ENCODE peak calls at places on chromosome 20, in six cellular contexts. One of them, this sample, is unnamed.

GRCh38 chr20:25459916-25460590 is 52.6 kb downstream of the GINS1 start:
- DNase-seq in lower lobe of right lung: no peak
- DNase-seq in upper lobe of right lung: no peak
- DNase-seq in CD8-positive, alpha-beta memory T cell: no peak
- DNase-seq in left ventricle myocardium inferior: no peak
- DNase-seq in cardiac muscle cell: no peak
- DNase-seq in this sample: no peak

GRCh38 chr20:1286267-1287036 is 20.4 kb downstream of the SNPH start:
- DNase-seq in lower lobe of right lung: no peak
- DNase-seq in cardiac muscle cell: no peak
- DNase-seq in CD8-positive, alpha-beta memory T cell: no peak
- DNase-seq in left ventricle myocardium inferior: no peak
- DNase-seq in upper lobe of right lung: no peak
- DNase-seq in this sample: no peak

GRCh38 chr20:51373713-51374481 is 168.6 kb downstream of the NFATC2 start:
- DNase-seq in upper lobe of right lung: peak; percentile 64
- DNase-seq in left ventricle myocardium inferior: no peak
- DNase-seq in lower lobe of right lung: no peak
- DNase-seq in CD8-positive, alpha-beta memory T cell: no peak
- DNase-seq in cardiac muscle cell: peak; percentile 73
- DNase-seq in this sample: peak; percentile 83

GRCh38 chr20:46978871-46979536 is 84.4 kb downstream of the EYA2 start:
- DNase-seq in left ventricle myocardium inferior: peak; percentile 23
- DNase-seq in CD8-positive, alpha-beta memory T cell: no peak
- DNase-seq in upper lobe of right lung: no peak
- DNase-seq in cardiac muscle cell: peak; percentile 12
- DNase-seq in lower lobe of right lung: no peak
- DNase-seq in this sample: no peak

GRCh38 chr20:15042723-15043122 is 705.3 kb upstream of the FLRT3 start:
- DNase-seq in left ventricle myocardium inferior: no peak
- DNase-seq in cardiac muscle cell: no peak
- DNase-seq in CD8-positive, alpha-beta memory T cell: no peak
- DNase-seq in lower lobe of right lung: no peak
- DNase-seq in upper lobe of right lung: no peak
- DNase-seq in this sample: no peak

GRCh38 chr20:24977336-24977735 is 15.2 kb downstream of the APMAP start:
- DNase-seq in left ventricle myocardium inferior: no peak
- DNase-seq in upper lobe of right lung: no peak
- DNase-seq in cardiac muscle cell: no peak
- DNase-seq in lower lobe of right lung: no peak
- DNase-seq in CD8-positive, alpha-beta memory T cell: no peak
- DNase-seq in this sample: no peak

GRCh38 chr20:41436679-41437078 is 70.1 kb upstream of the EMILIN3 start:
- DNase-seq in lower lobe of right lung: no peak
- DNase-seq in cardiac muscle cell: no peak
- DNase-seq in CD8-positive, alpha-beta memory T cell: no peak
- DNase-seq in left ventricle myocardium inferior: no peak
- DNase-seq in upper lobe of right lung: no peak
- DNase-seq in this sample: no peak

GRCh38 chr20:33570743-33571142 is 80.8 kb downstream of the CBFA2T2 start:
- DNase-seq in CD8-positive, alpha-beta memory T cell: no peak
- DNase-seq in lower lobe of right lung: no peak
- DNase-seq in left ventricle myocardium inferior: no peak
- DNase-seq in upper lobe of right lung: no peak
- DNase-seq in cardiac muscle cell: peak; percentile 26
- DNase-seq in this sample: no peak

GRCh38 chr20:32454164-32455145 is 96.3 kb downstream of the ASXL1 start:
- DNase-seq in upper lobe of right lung: peak; percentile 58
- DNase-seq in left ventricle myocardium inferior: peak; percentile 10
- DNase-seq in cardiac muscle cell: no peak
- DNase-seq in CD8-positive, alpha-beta memory T cell: no peak
- DNase-seq in lower lobe of right lung: no peak
- DNase-seq in this sample: peak; percentile 50

GRCh38 chr20:17871181-17871580 is 97.4 kb downstream of the SNX5 start:
- DNase-seq in lower lobe of right lung: no peak
- DNase-seq in CD8-positive, alpha-beta memory T cell: no peak
- DNase-seq in cardiac muscle cell: no peak
- DNase-seq in left ventricle myocardium inferior: no peak
- DNase-seq in upper lobe of right lung: no peak
- DNase-seq in this sample: no peak

GRCh38 chr20:34824861-34825529 is 456 bp downstream of the NCOA6 start:
- DNase-seq in CD8-positive, alpha-beta memory T cell: peak; percentile 61
- DNase-seq in lower lobe of right lung: peak; percentile 79
- DNase-seq in left ventricle myocardium inferior: peak; percentile 68
- DNase-seq in cardiac muscle cell: peak; percentile 85
- DNase-seq in upper lobe of right lung: peak; percentile 87
- DNase-seq in this sample: peak; percentile 85

GRCh38 chr20:18727032-18727508 is 86.5 kb upstream of the SCP2D1 start:
- DNase-seq in lower lobe of right lung: no peak
- DNase-seq in CD8-positive, alpha-beta memory T cell: no peak
- DNase-seq in left ventricle myocardium inferior: no peak
- DNase-seq in cardiac muscle cell: no peak
- DNase-seq in upper lobe of right lung: no peak
- DNase-seq in this sample: no peak

GRCh38 chr20:5061209-5061608 is 58.5 kb downstream of the PCNA start:
- DNase-seq in lower lobe of right lung: no peak
- DNase-seq in cardiac muscle cell: no peak
- DNase-seq in upper lobe of right lung: no peak
- DNase-seq in left ventricle myocardium inferior: no peak
- DNase-seq in CD8-positive, alpha-beta memory T cell: no peak
- DNase-seq in this sample: no peak

GRCh38 chr20:32585011-32585518 is at the start of gene NOL4L:
- DNase-seq in left ventricle myocardium inferior: peak; percentile 27
- DNase-seq in upper lobe of right lung: no peak
- DNase-seq in cardiac muscle cell: peak; percentile 70
- DNase-seq in lower lobe of right lung: no peak
- DNase-seq in CD8-positive, alpha-beta memory T cell: peak; percentile 25
- DNase-seq in this sample: peak; percentile 61

GRCh38 chr20:6590891-6591679 is 176.4 kb upstream of the BMP2 start:
- DNase-seq in upper lobe of right lung: no peak
- DNase-seq in CD8-positive, alpha-beta memory T cell: no peak
- DNase-seq in left ventricle myocardium inferior: no peak
- DNase-seq in cardiac muscle cell: no peak
- DNase-seq in lower lobe of right lung: no peak
- DNase-seq in this sample: no peak

GRCh38 chr20:37945034-37945660 is 42.2 kb downstream of the VSTM2L start:
- DNase-seq in cardiac muscle cell: no peak
- DNase-seq in upper lobe of right lung: no peak
- DNase-seq in CD8-positive, alpha-beta memory T cell: no peak
- DNase-seq in lower lobe of right lung: no peak
- DNase-seq in left ventricle myocardium inferior: no peak
- DNase-seq in this sample: no peak

GRCh38 chr20:49937023-49937929 is 1.1 kb downstream of the RNF114 start:
- DNase-seq in lower lobe of right lung: no peak
- DNase-seq in cardiac muscle cell: no peak
- DNase-seq in CD8-positive, alpha-beta memory T cell: peak; percentile 10
- DNase-seq in upper lobe of right lung: peak; percentile 60
- DNase-seq in left ventricle myocardium inferior: no peak
- DNase-seq in this sample: peak; percentile 55

GRCh38 chr20:22575087-22575721 is 9.2 kb downstream of the FOXA2 start:
- DNase-seq in upper lobe of right lung: no peak
- DNase-seq in left ventricle myocardium inferior: no peak
- DNase-seq in cardiac muscle cell: no peak
- DNase-seq in lower lobe of right lung: no peak
- DNase-seq in CD8-positive, alpha-beta memory T cell: no peak
- DNase-seq in this sample: no peak

GRCh38 chr20:4875578-4876067 is 125.7 kb downstream of the SLC23A2 start:
- DNase-seq in lower lobe of right lung: no peak
- DNase-seq in cardiac muscle cell: peak; percentile 8
- DNase-seq in left ventricle myocardium inferior: no peak
- DNase-seq in CD8-positive, alpha-beta memory T cell: no peak
- DNase-seq in upper lobe of right lung: no peak
- DNase-seq in this sample: no peak

GRCh38 chr20:25984933-25985332 is 288.3 kb upstream of the ZNF337 start:
- DNase-seq in upper lobe of right lung: peak; percentile 73
- DNase-seq in left ventricle myocardium inferior: peak; percentile 58
- DNase-seq in cardiac muscle cell: peak; percentile 19
- DNase-seq in CD8-positive, alpha-beta memory T cell: peak; percentile 36
- DNase-seq in lower lobe of right lung: peak; percentile 46
- DNase-seq in this sample: no peak

GRCh38 chr20:31606928-31607639 is 2.0 kb downstream of the ID1 start:
- DNase-seq in upper lobe of right lung: peak; percentile 74
- DNase-seq in left ventricle myocardium inferior: no peak
- DNase-seq in lower lobe of right lung: peak; percentile 65
- DNase-seq in cardiac muscle cell: peak; percentile 68
- DNase-seq in CD8-positive, alpha-beta memory T cell: no peak
- DNase-seq in this sample: peak; percentile 77

GRCh38 chr20:24382775-24383174 is 86.7 kb upstream of the SYNDIG1 start:
- DNase-seq in CD8-positive, alpha-beta memory T cell: no peak
- DNase-seq in lower lobe of right lung: no peak
- DNase-seq in cardiac muscle cell: peak; percentile 66
- DNase-seq in upper lobe of right lung: no peak
- DNase-seq in left ventricle myocardium inferior: no peak
- DNase-seq in this sample: no peak

GRCh38 chr20:23027721-23028120 is 7.4 kb upstream of the SSTR4 start:
- DNase-seq in lower lobe of right lung: peak; percentile 63
- DNase-seq in CD8-positive, alpha-beta memory T cell: no peak
- DNase-seq in left ventricle myocardium inferior: no peak
- DNase-seq in cardiac muscle cell: no peak
- DNase-seq in upper lobe of right lung: no peak
- DNase-seq in this sample: no peak

GRCh38 chr20:63567382-63568169 is 6.5 kb downstream of the HELZ2 start:
- DNase-seq in lower lobe of right lung: peak; percentile 86
- DNase-seq in cardiac muscle cell: no peak
- DNase-seq in CD8-positive, alpha-beta memory T cell: peak; percentile 46
- DNase-seq in left ventricle myocardium inferior: no peak
- DNase-seq in upper lobe of right lung: peak; percentile 87
- DNase-seq in this sample: no peak

GRCh38 chr20:3013771-3014170 is 29.7 kb upstream of the GNRH2 start:
- DNase-seq in lower lobe of right lung: no peak
- DNase-seq in cardiac muscle cell: no peak
- DNase-seq in upper lobe of right lung: no peak
- DNase-seq in CD8-positive, alpha-beta memory T cell: no peak
- DNase-seq in left ventricle myocardium inferior: no peak
- DNase-seq in this sample: no peak

GRCh38 chr20:22394583-22394982 is 189.8 kb downstream of the FOXA2 start:
- DNase-seq in lower lobe of right lung: no peak
- DNase-seq in CD8-positive, alpha-beta memory T cell: no peak
- DNase-seq in cardiac muscle cell: no peak
- DNase-seq in left ventricle myocardium inferior: no peak
- DNase-seq in upper lobe of right lung: no peak
- DNase-seq in this sample: no peak

GRCh38 chr20:2402271-2402980 is 21.7 kb downstream of the TGM6 start:
- DNase-seq in cardiac muscle cell: peak; percentile 30
- DNase-seq in CD8-positive, alpha-beta memory T cell: no peak
- DNase-seq in left ventricle myocardium inferior: no peak
- DNase-seq in lower lobe of right lung: no peak
- DNase-seq in upper lobe of right lung: no peak
- DNase-seq in this sample: peak; percentile 26

GRCh38 chr20:24779886-24780285 is 169.2 kb upstream of the CST7 start:
- DNase-seq in lower lobe of right lung: peak; percentile 18
- DNase-seq in left ventricle myocardium inferior: no peak
- DNase-seq in CD8-positive, alpha-beta memory T cell: no peak
- DNase-seq in upper lobe of right lung: peak; percentile 23
- DNase-seq in cardiac muscle cell: no peak
- DNase-seq in this sample: peak; percentile 20

GRCh38 chr20:7736336-7736735 is 203.9 kb downstream of the HAO1 start:
- DNase-seq in CD8-positive, alpha-beta memory T cell: no peak
- DNase-seq in upper lobe of right lung: no peak
- DNase-seq in left ventricle myocardium inferior: no peak
- DNase-seq in lower lobe of right lung: no peak
- DNase-seq in cardiac muscle cell: no peak
- DNase-seq in this sample: no peak

GRCh38 chr20:51426879-51427624 is 115.5 kb downstream of the NFATC2 start:
- DNase-seq in cardiac muscle cell: no peak
- DNase-seq in lower lobe of right lung: no peak
- DNase-seq in left ventricle myocardium inferior: no peak
- DNase-seq in CD8-positive, alpha-beta memory T cell: peak; percentile 35
- DNase-seq in upper lobe of right lung: no peak
- DNase-seq in this sample: no peak

GRCh38 chr20:39812116-39812515 is 850.0 kb downstream of the DHX35 start:
- DNase-seq in cardiac muscle cell: no peak
- DNase-seq in left ventricle myocardium inferior: no peak
- DNase-seq in CD8-positive, alpha-beta memory T cell: no peak
- DNase-seq in upper lobe of right lung: no peak
- DNase-seq in lower lobe of right lung: no peak
- DNase-seq in this sample: no peak

GRCh38 chr20:1041845-1042390 is 39.8 kb upstream of the RSPO4 start:
- DNase-seq in upper lobe of right lung: no peak
- DNase-seq in left ventricle myocardium inferior: no peak
- DNase-seq in cardiac muscle cell: no peak
- DNase-seq in lower lobe of right lung: no peak
- DNase-seq in CD8-positive, alpha-beta memory T cell: no peak
- DNase-seq in this sample: no peak

DNA sequence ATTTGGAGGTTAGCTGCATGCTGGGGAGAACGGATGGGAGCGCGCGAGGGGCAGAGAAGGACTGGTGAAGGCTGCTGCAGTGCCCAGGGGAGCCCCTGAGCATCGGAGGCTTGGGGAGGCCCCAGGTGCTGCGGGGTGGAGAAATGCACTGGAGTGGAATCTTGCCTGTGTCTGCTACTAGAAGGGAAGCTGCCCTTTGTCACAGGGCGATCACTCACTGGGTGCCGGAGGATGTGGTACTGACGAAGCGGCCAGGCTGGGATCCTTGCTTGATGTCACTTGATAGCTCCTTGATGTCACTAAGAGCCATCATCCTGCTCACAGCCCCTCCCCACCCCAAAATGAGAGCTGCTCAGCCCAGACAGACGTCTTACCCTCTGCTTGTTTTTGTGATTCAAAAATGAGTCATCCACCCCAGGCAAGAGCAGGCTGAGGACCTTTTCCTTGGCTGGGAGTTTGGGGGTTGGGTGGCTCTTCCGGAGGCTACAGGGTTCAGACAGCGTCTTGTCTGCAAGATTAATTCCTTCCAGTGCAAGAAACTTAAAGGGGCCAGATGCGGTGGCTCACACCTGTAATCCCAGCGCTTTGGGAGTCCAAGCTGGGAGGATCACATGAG is 62.6 kb upstream of the PMEPA1 start:
- DNase-seq in lower lobe of right lung: no peak
- DNase-seq in cardiac muscle cell: no peak
- DNase-seq in left ventricle myocardium inferior: no peak
- DNase-seq in CD8-positive, alpha-beta memory T cell: no peak
- DNase-seq in upper lobe of right lung: no peak
- DNase-seq in this sample: no peak
- H3K4me1 ChIP-seq in lower lobe of right lung: no peaks in the 10 kb centered on the region
- H3K4me1 ChIP-seq in cardiac muscle cell: no peaks in the 10 kb centered on the region
- H3K4me1 ChIP-seq in left ventricle myocardium inferior: no peaks in the 10 kb centered on the region
- H3K4me1 ChIP-seq in CD8-positive, alpha-beta memory T cell: no peaks in the 10 kb centered on the region
- H3K4me1 ChIP-seq in upper lobe of right lung: no peaks in the 10 kb centered on the region
- H3K4me1 ChIP-seq in this sample: no peaks in the 10 kb centered on the region

GRCh38 chr20:59723108-59723500 is 118.8 kb downstream of the PHACTR3 start:
- DNase-seq in CD8-positive, alpha-beta memory T cell: no peak
- DNase-seq in lower lobe of right lung: no peak
- DNase-seq in upper lobe of right lung: no peak
- DNase-seq in left ventricle myocardium inferior: no peak
- DNase-seq in cardiac muscle cell: no peak
- DNase-seq in this sample: no peak
- H3K27me3 ChIP-seq in CD8-positive, alpha-beta memory T cell: no peaks in the 10 kb centered on the region
- H3K27me3 ChIP-seq in lower lobe of right lung: peaks cover 33% of the 10 kb centered on the region
- H3K27me3 ChIP-seq in upper lobe of right lung: peaks cover 10% of the 10 kb centered on the region
- H3K27me3 ChIP-seq in left ventricle myocardium inferior: peaks cover 34% of the 10 kb centered on the region
- H3K27me3 ChIP-seq in cardiac muscle cell: no peaks in the 10 kb centered on the region
- H3K27me3 ChIP-seq in this sample: peaks cover 5% of the 10 kb centered on the region

GRCh38 chr20:55667024-55667423 is 338.3 kb downstream of the CBLN4 start:
- DNase-seq in lower lobe of right lung: no peak
- DNase-seq in left ventricle myocardium inferior: no peak
- DNase-seq in CD8-positive, alpha-beta memory T cell: no peak
- DNase-seq in cardiac muscle cell: no peak
- DNase-seq in upper lobe of right lung: no peak
- DNase-seq in this sample: no peak
- H3K9me3 ChIP-seq in lower lobe of right lung: no peaks in the 10 kb centered on the region
- H3K9me3 ChIP-seq in left ventricle myocardium inferior: no peaks in the 10 kb centered on the region
- H3K9me3 ChIP-seq in CD8-positive, alpha-beta memory T cell: no peaks in the 10 kb centered on the region
- H3K9me3 ChIP-seq in cardiac muscle cell: no peaks in the 10 kb centered on the region
- H3K9me3 ChIP-seq in upper lobe of right lung: no peaks in the 10 kb centered on the region
- H3K9me3 ChIP-seq in this sample: no peaks in the 10 kb centered on the region

GRCh38 chr20:48815537-48815936 is 12.3 kb downstream of the PREX1 start:
- DNase-seq in left ventricle myocardium inferior: no peak
- DNase-seq in cardiac muscle cell: no peak
- DNase-seq in upper lobe of right lung: no peak
- DNase-seq in lower lobe of right lung: no peak
- DNase-seq in CD8-positive, alpha-beta memory T cell: no peak
- DNase-seq in this sample: no peak
- H3K4me1 ChIP-seq in left ventricle myocardium inferior: peaks cover 53% of the 10 kb centered on the region
- H3K4me1 ChIP-seq in cardiac muscle cell: no peaks in the 10 kb centered on the region
- H3K4me1 ChIP-seq in upper lobe of right lung: peaks cover 58% of the 10 kb centered on the region
- H3K4me1 ChIP-seq in lower lobe of right lung: peaks cover 66% of the 10 kb centered on the region
- H3K4me1 ChIP-seq in CD8-positive, alpha-beta memory T cell: peaks cover 88% of the 10 kb centered on the region
- H3K4me1 ChIP-seq in this sample: peaks cover 5% of the 10 kb centered on the region